ENCODE peak calls at places on chromosomes 3 and 15, in eight cellular contexts. W is ascending aorta; O is uterus; Y is CD8-positive, alpha-beta T cell; U is mucosa of descending colon; P is hepatocyte; R is OCI-LY7; V is GM20000. S is an unnamed sample.

GRCh38 chr3:126530171-126531050 is 6.5 kb downstream of the CHST13 start:
- DNase-seq in W (no peak), O (no peak), Y (no peak), U (peak), P (no peak), R (no peak), V (no peak), S (no peak)

GRCh38 chr15:70775160-70775559 is 11.8 kb upstream of the UACA start:
- DNase-seq in W (no peak), O (no peak), Y (no peak), U (no peak), P (no peak), R (no peak), V (no peak), S (no peak)

GRCh38 chr15:97037080-97037479 is 706.6 kb downstream of the NR2F2 start:
- DNase-seq in W (no peak), O (no peak), Y (no peak), U (no peak), P (no peak), R (no peak), V (no peak), S (no peak)

GRCh38 chr3:62462790-62463186 is 89.4 kb upstream of the FEZF2 start:
- DNase-seq in W (no peak), O (no peak), Y (no peak), U (no peak), P (no peak), R (no peak), V (no peak), S (no peak)

GRCh38 chr3:171416061-171416460 is 44.1 kb downstream of the TNIK start:
- DNase-seq in W (no peak), O (no peak), Y (no peak), U (no peak), P (no peak), R (no peak), V (no peak), S (no peak)

GRCh38 chr3:14791343-14791945 is 27.3 kb upstream of the FGD5 start:
- DNase-seq in W (no peak), O (peak), Y (peak), U (no peak), P (peak), R (peak), V (peak), S (peak)

GRCh38 chr15:99430881-99431401 is 134.8 kb upstream of the MEF2A start:
- DNase-seq in W (no peak), O (peak), Y (no peak), U (peak), P (no peak), R (no peak), V (no peak), S (no peak)

GRCh38 chr3:193783166-193783896 is 190.3 kb downstream of the OPA1 start:
- DNase-seq in W (no peak), O (no peak), Y (no peak), U (no peak), P (peak), R (no peak), V (no peak), S (no peak)

GRCh38 chr3:194732617-194733016 is 46.9 kb downstream of the FAM43A start:
- DNase-seq in W (no peak), O (no peak), Y (no peak), U (no peak), P (no peak), R (no peak), V (no peak), S (no peak)

GRCh38 chr3:65945480-65945879 is 93.2 kb downstream of the MAGI1 start:
- DNase-seq in W (no peak), O (no peak), Y (no peak), U (no peak), P (no peak), R (no peak), V (no peak), S (no peak)

GRCh38 chr3:178129109-178129508 is 407.1 kb upstream of the KCNMB2 start:
- DNase-seq in W (no peak), O (no peak), Y (no peak), U (no peak), P (no peak), R (no peak), V (no peak), S (no peak)

GRCh38 chr3:50472958-50473357 is 30.5 kb downstream of the CACNA2D2 start:
- DNase-seq in W (no peak), O (no peak), Y (peak), U (no peak), P (no peak), R (no peak), V (no peak), S (no peak)

GRCh38 chr3:189267981-189268613 is 96.3 kb downstream of the TPRG1 start:
- DNase-seq in W (no peak), O (no peak), Y (no peak), U (no peak), P (no peak), R (no peak), V (no peak), S (no peak)

DNA sequence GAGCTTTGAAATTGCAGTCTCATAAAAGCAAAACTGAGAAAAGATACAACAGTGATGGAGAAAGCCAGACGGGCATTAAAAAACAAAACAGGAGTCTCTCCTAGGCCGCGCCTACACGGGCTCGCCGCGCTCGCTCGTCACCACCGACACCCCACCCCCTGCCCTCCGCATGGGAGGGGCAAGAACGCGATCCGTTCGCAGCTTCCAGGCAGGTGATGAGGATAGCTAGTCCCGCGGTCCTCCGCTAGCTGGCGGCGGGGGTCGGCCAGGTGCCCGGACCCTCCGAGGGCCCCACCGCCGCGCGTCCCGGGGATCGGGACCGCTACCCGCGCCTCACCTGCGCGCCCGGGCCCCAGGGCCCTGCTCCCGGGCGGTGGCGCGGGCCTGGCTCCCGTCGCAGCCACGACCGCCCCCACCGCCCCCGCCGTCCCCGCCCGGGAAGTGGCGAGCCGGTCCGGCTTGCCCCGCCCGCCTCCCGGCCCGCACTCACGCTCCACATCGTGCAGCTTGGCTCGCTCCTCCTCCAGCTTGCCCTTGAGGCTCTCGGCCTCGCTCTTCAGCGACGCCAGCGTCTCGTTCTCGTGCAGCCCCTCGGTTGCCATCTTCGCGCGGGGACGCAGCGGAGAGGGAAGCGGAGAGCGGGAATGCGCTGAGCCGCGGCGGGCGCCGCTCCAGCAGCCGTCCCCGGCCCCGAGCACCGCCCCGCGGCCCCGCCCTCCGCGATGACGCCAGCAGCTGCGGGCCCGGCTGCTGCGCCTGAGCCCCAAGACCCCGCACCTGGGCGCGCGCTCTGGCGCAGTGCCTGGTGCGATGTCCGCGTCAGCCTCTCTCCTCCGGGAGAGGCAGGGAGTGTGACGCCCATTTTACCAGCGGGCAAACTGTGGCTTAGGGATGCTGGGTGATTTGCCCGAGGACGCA is 11.7 kb downstream of the GNB5 start:
- DNase-seq in W (peak), O (peak), Y (peak), U (peak), P (peak), R (peak), V (peak), S (peak)
- TF ChIP-seq CTCF in W (no peak), O (no peak), Y (no peak), U (no peak), P (no peak), R (no peak), V (no peak), S (no peak)

GRCh38 chr3:133754455-133754854 is 8.3 kb downstream of the TF start:
- DNase-seq in W (no peak), O (no peak), Y (no peak), U (no peak), P (no peak), R (no peak), V (no peak), S (no peak)
- TF ChIP-seq CTCF in W (no peak), O (no peak), Y (no peak), U (no peak), P (no peak), R (no peak), V (no peak), S (no peak)

GRCh38 chr3:124034016-124034808 is 42.3 kb upstream of the ROPN1 start:
- DNase-seq in W (no peak), O (peak), Y (no peak), U (peak), P (peak), R (no peak), V (peak), S (peak)

GRCh38 chr3:124034809-124035152 is 42.9 kb upstream of the ROPN1 start:
- DNase-seq in W (no peak), O (peak), Y (no peak), U (no peak), P (no peak), R (no peak), V (no peak), S (no peak)

GRCh38 chr3:124032881-124033359 is 41.0 kb upstream of the ROPN1 start:
- DNase-seq in W (no peak), O (peak), Y (peak), U (peak), P (peak), R (no peak), V (peak), S (peak)

GRCh38 chr3:124032351-124032880 is 40.5 kb upstream of the ROPN1 start:
- DNase-seq in W (no peak), O (peak), Y (no peak), U (no peak), P (peak), R (no peak), V (no peak), S (no peak)

GRCh38 chr3:124033360-124034015 is 41.6 kb upstream of the ROPN1 start:
- DNase-seq in W (no peak), O (peak), Y (no peak), U (peak), P (peak), R (no peak), V (peak), S (no peak)
- TF ChIP-seq CTCF in W (no peak), O (no peak), Y (peak), U (peak), P (peak), R (no peak), V (no peak), S (no peak)

DNA sequence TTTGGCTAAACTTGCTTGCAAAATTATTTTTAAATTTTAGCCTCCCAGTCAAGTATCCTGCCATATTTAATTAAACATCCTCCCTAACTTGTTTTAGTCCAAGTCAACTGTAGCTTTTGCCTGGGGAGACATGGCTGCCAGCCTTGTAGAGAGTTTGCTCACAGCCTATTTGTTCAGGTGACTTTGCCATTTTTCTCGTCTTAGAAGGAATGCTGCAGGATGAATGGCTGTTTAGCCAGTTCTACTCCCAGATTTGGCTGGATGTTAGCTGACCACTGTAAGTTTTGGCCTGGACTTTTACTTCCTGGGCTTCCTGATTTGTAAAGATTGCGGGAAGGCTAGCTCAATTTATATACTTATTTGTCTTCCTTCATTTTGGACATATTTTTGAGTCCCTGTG is 236.4 kb upstream of the SGO1 start:
- DNase-seq in W (no peak), O (no peak), Y (no peak), U (no peak), P (no peak), R (no peak), V (no peak), S (no peak)
- TF ChIP-seq CTCF in W (no peak), O (no peak), Y (no peak), U (no peak), P (no peak), R (no peak), V (no peak), S (no peak)